ENCODE peak calls at places on chromosomes 3 and 15, in nine cellular contexts. Z, K, V, X, O, Q, P, I and F are unnamed samples.

GRCh38 chr3:124172846-124173245 is 180.9 kb upstream of the ROPN1 start:
- DNase-seq in Z (no peak), K (no peak), V (no peak), X (no peak), O (peak; percentile 68), Q (no peak), P (no peak), I (no peak), F (no peak)

GRCh38 chr15:64356443-64357040 is 569 bp upstream of the CSNK1G1 start:
- DNase-seq in Z (peak; percentile 27), K (peak; percentile 94), V (peak; percentile 98), X (peak; percentile 33), O (no peak), Q (no peak), P (peak; percentile 96), I (peak; percentile 62), F (no peak)

GRCh38 chr15:89459271-89460038 is 36.9 kb downstream of the RHCG start:
- DNase-seq in Z (no peak), K (no peak), V (no peak), X (no peak), O (no peak), Q (no peak), P (no peak), I (no peak), F (no peak)

GRCh38 chr15:53978248-53978906 is at the start of gene UNC13C:
- DNase-seq in Z (no peak), K (no peak), V (peak; percentile 38), X (no peak), O (peak; percentile 79), Q (peak; percentile 88), P (no peak), I (no peak), F (peak; percentile 73)

GRCh38 chr3:147305533-147306241 is 100.7 kb downstream of the ZIC4 start:
- DNase-seq in Z (no peak), K (peak; percentile 7), V (no peak), X (no peak), O (no peak), Q (no peak), P (no peak), I (no peak), F (no peak)

GRCh38 chr15:98903377-98904018 is 104.1 kb downstream of the PGPEP1L start:
- DNase-seq in Z (no peak), K (peak; percentile 55), V (no peak), X (no peak), O (no peak), Q (no peak), P (peak; percentile 49), I (peak; percentile 86), F (no peak)

GRCh38 chr3:122932251-122932967 is 95.2 kb downstream of the SEMA5B start:
- DNase-seq in Z (no peak), K (peak; percentile 22), V (no peak), X (no peak), O (no peak), Q (no peak), P (peak; percentile 27), I (no peak), F (no peak)

GRCh38 chr3:65170357-65171090 is 482.7 kb upstream of the ADAMTS9 start:
- DNase-seq in Z (no peak), K (peak; percentile 96), V (no peak), X (no peak), O (peak; percentile 52), Q (no peak), P (peak; percentile 99), I (peak; percentile 70), F (peak; percentile 40)

GRCh38 chr15:50353251-50353998 is 1.6 kb downstream of the GABPB1 start:
- DNase-seq in Z (no peak), K (peak; percentile 90), V (no peak), X (no peak), O (peak; percentile 9), Q (no peak), P (peak; percentile 87), I (no peak), F (no peak)

GRCh38 chr3:21672303-21672702 is 78.7 kb downstream of the ZNF385D start:
- DNase-seq in Z (no peak), K (peak; percentile 84), V (no peak), X (no peak), O (no peak), Q (peak; percentile 59), P (peak; percentile 63), I (no peak), F (peak; percentile 89)

GRCh38 chr3:163328680-163329079 is 1749.6 kb downstream of the SI start:
- DNase-seq in Z (no peak), K (no peak), V (no peak), X (no peak), O (no peak), Q (peak; percentile 71), P (no peak), I (no peak), F (peak; percentile 51)

GRCh38 chr3:187000711-187001151 is 70.4 kb downstream of the ST6GAL1 start:
- DNase-seq in Z (peak; percentile 63), K (no peak), V (no peak), X (no peak), O (no peak), Q (no peak), P (no peak), I (no peak), F (no peak)